ENCODE peak calls at places on chromosomes 6 and 20, in four cellular contexts. One of them, this sample, is unnamed.

GRCh38 chr6:8785223-8785622 is 349.9 kb upstream of the SLC35B3 start:
- DNase-seq in transverse colon: no peak
- DNase-seq in H1: no peak
- DNase-seq in K562: no peak
- DNase-seq in this sample: no peak

GRCh38 chr20:7094438-7094997 is 327.0 kb downstream of the BMP2 start:
- DNase-seq in H1: peak; percentile 63
- DNase-seq in transverse colon: peak; percentile 41
- DNase-seq in K562: peak; percentile 36
- DNase-seq in this sample: no peak

GRCh38 chr20:58308680-58309527 is 611 bp upstream of the RAB22A start:
- DNase-seq in transverse colon: peak; percentile 48
- DNase-seq in H1: peak; percentile 82
- DNase-seq in K562: peak; percentile 83
- DNase-seq in this sample: peak; percentile 96

GRCh38 chr6:116557863-116558262 is 4.3 kb downstream of the CALHM4 start:
- DNase-seq in transverse colon: no peak
- DNase-seq in K562: no peak
- DNase-seq in H1: no peak
- DNase-seq in this sample: no peak

GRCh38 chr6:154555075-154555677 is 44.7 kb upstream of the CNKSR3 start:
- DNase-seq in K562: no peak
- DNase-seq in H1: no peak
- DNase-seq in transverse colon: peak; percentile 24
- DNase-seq in this sample: no peak

GRCh38 chr6:15453622-15454021 is 207.8 kb downstream of the JARID2 start:
- DNase-seq in transverse colon: no peak
- DNase-seq in K562: no peak
- DNase-seq in H1: no peak
- DNase-seq in this sample: no peak

GRCh38 chr6:11111769-11112437 is 378 bp upstream of the ERVFRD-1 start:
- DNase-seq in transverse colon: no peak
- DNase-seq in K562: peak; percentile 46
- DNase-seq in H1: peak; percentile 37
- DNase-seq in this sample: no peak

GRCh38 chr6:158799051-158799792 is 19.9 kb downstream of the EZR start:
- DNase-seq in H1: no peak
- DNase-seq in K562: no peak
- DNase-seq in transverse colon: peak; percentile 59
- DNase-seq in this sample: no peak

GRCh38 chr6:72953901-72954494 is 271.3 kb downstream of the KHDC1L start:
- DNase-seq in H1: no peak
- DNase-seq in transverse colon: no peak
- DNase-seq in K562: no peak
- DNase-seq in this sample: no peak

GRCh38 chr6:83167726-83168278 is 25.3 kb downstream of the PGM3 start:
- DNase-seq in transverse colon: no peak
- DNase-seq in K562: no peak
- DNase-seq in H1: no peak
- DNase-seq in this sample: no peak

GRCh38 chr20:6055981-6056569 is 2.2 kb upstream of the LRRN4 start:
- DNase-seq in K562: no peak
- DNase-seq in H1: peak; percentile 23
- DNase-seq in transverse colon: no peak
- DNase-seq in this sample: no peak

GRCh38 chr6:159966339-159966738 is 2.5 kb upstream of the IGF2R start:
- DNase-seq in K562: peak; percentile 46
- DNase-seq in transverse colon: no peak
- DNase-seq in H1: peak; percentile 1
- DNase-seq in this sample: no peak

GRCh38 chr6:16332175-16332542 is 93.8 kb downstream of the GMPR start:
- DNase-seq in transverse colon: peak; percentile 87
- DNase-seq in H1: peak; percentile 91
- DNase-seq in K562: peak; percentile 91
- DNase-seq in this sample: peak; percentile 91

GRCh38 chr6:5073992-5074391 is 11.1 kb upstream of the PPP1R3G start:
- DNase-seq in K562: no peak
- DNase-seq in H1: no peak
- DNase-seq in transverse colon: no peak
- DNase-seq in this sample: no peak

GRCh38 chr6:21595951-21596378 is 2.4 kb downstream of the SOX4 start:
- DNase-seq in K562: no peak
- DNase-seq in H1: no peak
- DNase-seq in transverse colon: peak; percentile 23
- DNase-seq in this sample: no peak

GRCh38 chr6:80003841-80004198 is 629 bp upstream of the TTK start:
- DNase-seq in K562: no peak
- DNase-seq in transverse colon: peak; percentile 24
- DNase-seq in H1: peak; percentile 55
- DNase-seq in this sample: peak; percentile 79

GRCh38 chr6:158536891-158537798 is 22.7 kb upstream of the TMEM181 start:
- DNase-seq in transverse colon: peak; percentile 19
- DNase-seq in K562: peak; percentile 73
- DNase-seq in H1: peak; percentile 88
- DNase-seq in this sample: no peak

GRCh38 chr6:252775-253526 is 39.3 kb upstream of the DUSP22 start:
- DNase-seq in transverse colon: no peak
- DNase-seq in H1: no peak
- DNase-seq in K562: no peak
- DNase-seq in this sample: no peak

GRCh38 chr6:7762758-7763157 is 36.9 kb downstream of the BMP6 start:
- DNase-seq in K562: no peak
- DNase-seq in transverse colon: no peak
- DNase-seq in H1: no peak
- DNase-seq in this sample: no peak

GRCh38 chr6:158416841-158417759 is 104.8 kb downstream of the TULP4 start:
- DNase-seq in H1: no peak
- DNase-seq in K562: no peak
- DNase-seq in transverse colon: no peak
- DNase-seq in this sample: no peak

GRCh38 chr20:24985802-24986201 is 6.7 kb downstream of the APMAP start:
- DNase-seq in transverse colon: peak; percentile 34
- DNase-seq in K562: no peak
- DNase-seq in H1: no peak
- DNase-seq in this sample: peak; percentile 59

GRCh38 chr6:17725083-17725482 is 18.4 kb upstream of the NUP153 start:
- DNase-seq in K562: peak; percentile 57
- DNase-seq in H1: peak; percentile 69
- DNase-seq in transverse colon: peak; percentile 21
- DNase-seq in this sample: no peak

GRCh38 chr20:21191839-21192238 is 66.0 kb downstream of the KIZ start:
- DNase-seq in transverse colon: no peak
- DNase-seq in K562: no peak
- DNase-seq in H1: peak; percentile 64
- DNase-seq in this sample: no peak

GRCh38 chr20:32764000-32764960 is 2.1 kb downstream of the DNMT3B start:
- DNase-seq in transverse colon: no peak
- DNase-seq in K562: peak; percentile 67
- DNase-seq in H1: peak; percentile 80
- DNase-seq in this sample: no peak

GRCh38 chr6:66340736-66341135 is 633.7 kb upstream of the EYS start:
- DNase-seq in H1: no peak
- DNase-seq in transverse colon: no peak
- DNase-seq in K562: no peak
- DNase-seq in this sample: no peak

GRCh38 chr6:62626661-62627060 is 340.6 kb upstream of the KHDRBS2 start:
- DNase-seq in H1: no peak
- DNase-seq in K562: no peak
- DNase-seq in transverse colon: no peak
- DNase-seq in this sample: no peak

GRCh38 chr6:38012573-38012972 is 193.0 kb downstream of the ZFAND3 start:
- DNase-seq in H1: peak; percentile 48
- DNase-seq in transverse colon: no peak
- DNase-seq in K562: peak; percentile 42
- DNase-seq in this sample: no peak

GRCh38 chr20:40493071-40493470 is 196.0 kb downstream of the MAFB start:
- DNase-seq in H1: no peak
- DNase-seq in K562: no peak
- DNase-seq in transverse colon: peak; percentile 15
- DNase-seq in this sample: no peak

GRCh38 chr20:38828514-38829295 is 23.2 kb downstream of the PPP1R16B start:
- DNase-seq in H1: no peak
- DNase-seq in K562: no peak
- DNase-seq in transverse colon: no peak
- DNase-seq in this sample: no peak

GRCh38 chr20:40049838-40050237 is 639.2 kb downstream of the MAFB start:
- DNase-seq in K562: no peak
- DNase-seq in H1: no peak
- DNase-seq in transverse colon: no peak
- DNase-seq in this sample: no peak

GRCh38 chr6:119310486-119311036 is 39.0 kb downstream of the MAN1A1 start:
- DNase-seq in H1: no peak
- DNase-seq in K562: no peak
- DNase-seq in transverse colon: no peak
- DNase-seq in this sample: no peak

GRCh38 chr20:32134026-32134425 is 24.5 kb downstream of the TM9SF4 start:
- DNase-seq in H1: no peak
- DNase-seq in transverse colon: no peak
- DNase-seq in K562: no peak
- DNase-seq in this sample: no peak

GRCh38 chr20:50399917-50400704 is 110.1 kb upstream of the PTPN1 start:
- DNase-seq in K562: no peak
- DNase-seq in transverse colon: no peak
- DNase-seq in H1: no peak
- DNase-seq in this sample: no peak

GRCh38 chr6:134753001-134753400 is 196.9 kb downstream of the ALDH8A1 start:
- DNase-seq in transverse colon: no peak
- DNase-seq in K562: no peak
- DNase-seq in H1: no peak
- DNase-seq in this sample: no peak

DNA sequence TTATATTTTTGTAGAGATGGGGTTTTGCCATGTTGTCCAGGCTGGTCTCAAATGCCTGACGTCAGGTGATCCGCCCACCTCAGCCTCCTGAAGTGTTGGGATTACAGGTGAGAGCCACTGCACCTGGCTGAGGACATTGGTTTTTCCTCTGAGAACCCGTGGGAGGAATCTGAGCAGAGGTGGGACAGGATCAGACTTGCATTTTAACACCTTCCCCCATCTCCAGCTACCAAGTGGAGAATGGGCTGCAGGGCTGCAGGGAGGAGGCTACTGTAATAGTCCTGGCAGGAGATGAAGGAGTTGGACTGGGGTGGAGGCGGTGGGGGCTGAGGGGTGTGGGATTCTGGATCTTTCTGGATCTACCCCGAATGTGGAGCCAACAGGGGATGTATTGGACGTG is 24.5 kb downstream of the FAM110A start:
- DNase-seq in K562: no peak
- DNase-seq in transverse colon: no peak
- DNase-seq in H1: no peak
- DNase-seq in this sample: no peak
- TF ChIP-seq CTCF in K562: no peak
- TF ChIP-seq CTCF in transverse colon: no peak
- TF ChIP-seq CTCF in H1: no peak
- TF ChIP-seq CTCF in this sample: no peak

DNA sequence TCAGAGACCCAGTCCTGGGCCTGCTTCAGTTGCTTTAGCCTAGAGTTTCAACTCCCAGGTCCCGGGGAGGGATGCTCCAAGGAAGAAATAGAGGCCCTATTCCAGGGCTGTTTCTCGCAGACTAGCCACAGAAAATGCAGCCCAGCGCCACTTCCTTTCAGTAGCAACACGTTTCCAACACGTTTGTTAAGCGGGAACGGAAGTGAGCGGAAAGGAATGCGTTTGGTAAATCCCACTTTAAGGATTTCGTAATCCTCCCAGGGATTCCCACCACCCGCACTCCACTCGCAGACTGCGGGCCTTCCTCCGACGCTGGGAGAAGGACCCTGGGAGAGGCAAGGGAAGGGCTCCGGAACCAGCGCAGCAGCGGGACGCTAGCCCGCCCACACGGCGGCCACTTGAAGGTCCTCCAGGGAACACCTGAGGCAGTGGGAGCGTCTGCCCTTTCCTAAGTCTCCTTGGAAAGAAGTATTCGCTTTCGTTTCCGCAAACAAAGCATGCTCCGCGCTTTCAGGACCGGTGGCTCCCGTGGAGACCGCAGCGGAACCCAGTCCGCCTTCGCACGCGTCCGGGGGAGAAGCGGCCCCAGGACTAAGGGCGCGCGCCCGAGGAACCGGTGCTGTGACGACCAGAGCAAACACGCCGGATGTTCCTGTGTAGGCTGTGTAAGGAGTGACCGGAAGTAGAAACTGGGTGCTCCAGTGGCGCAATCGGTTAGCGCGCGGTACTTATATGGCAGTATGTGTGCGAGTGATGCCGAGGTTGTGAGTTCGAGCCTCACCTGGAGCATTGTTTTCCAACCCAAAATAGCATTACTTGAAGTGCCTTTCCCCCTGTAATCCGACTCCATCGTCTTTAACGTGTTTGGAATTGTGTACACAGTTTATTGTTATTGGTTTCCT is 227.6 kb upstream of the PRSS16 start:
- DNase-seq in transverse colon: peak; percentile 81
- DNase-seq in K562: peak; percentile 94
- DNase-seq in H1: peak; percentile 92
- DNase-seq in this sample: peak; percentile 84
- TF ChIP-seq POLR2AphosphoS5 in transverse colon: peak; percentile 66
- TF ChIP-seq POLR2AphosphoS5 in K562: peak; percentile 94
- TF ChIP-seq POLR2AphosphoS5 in H1: peak; percentile 93
- TF ChIP-seq POLR2AphosphoS5 in this sample: peak; percentile 86

DNA sequence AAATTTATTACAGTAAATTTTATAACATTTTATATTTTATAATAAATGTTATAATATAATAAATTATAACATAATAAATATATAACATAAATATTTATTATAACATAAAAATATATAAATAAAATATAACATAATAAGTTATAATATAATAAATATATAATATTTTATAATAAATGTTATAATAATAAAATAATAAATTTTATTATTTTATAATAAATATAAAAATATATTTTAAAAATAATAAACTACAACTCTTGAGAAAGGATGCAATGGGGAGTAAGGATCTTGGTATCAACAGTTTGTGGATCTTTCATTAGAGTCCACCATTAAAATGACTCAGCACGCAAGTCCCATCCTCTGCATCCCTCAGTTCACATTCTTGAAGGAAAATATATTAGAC is 312.6 kb downstream of the MEI4 start:
- DNase-seq in transverse colon: no peak
- DNase-seq in K562: no peak
- DNase-seq in H1: no peak
- DNase-seq in this sample: no peak
- H3K9me3 ChIP-seq in transverse colon: peaks cover 13% of the 10 kb centered on the region
- H3K9me3 ChIP-seq in K562: peaks cover 2% of the 10 kb centered on the region
- H3K9me3 ChIP-seq in H1: peaks cover 14% of the 10 kb centered on the region
- H3K9me3 ChIP-seq in this sample: peaks cover 43% of the 10 kb centered on the region

DNA sequence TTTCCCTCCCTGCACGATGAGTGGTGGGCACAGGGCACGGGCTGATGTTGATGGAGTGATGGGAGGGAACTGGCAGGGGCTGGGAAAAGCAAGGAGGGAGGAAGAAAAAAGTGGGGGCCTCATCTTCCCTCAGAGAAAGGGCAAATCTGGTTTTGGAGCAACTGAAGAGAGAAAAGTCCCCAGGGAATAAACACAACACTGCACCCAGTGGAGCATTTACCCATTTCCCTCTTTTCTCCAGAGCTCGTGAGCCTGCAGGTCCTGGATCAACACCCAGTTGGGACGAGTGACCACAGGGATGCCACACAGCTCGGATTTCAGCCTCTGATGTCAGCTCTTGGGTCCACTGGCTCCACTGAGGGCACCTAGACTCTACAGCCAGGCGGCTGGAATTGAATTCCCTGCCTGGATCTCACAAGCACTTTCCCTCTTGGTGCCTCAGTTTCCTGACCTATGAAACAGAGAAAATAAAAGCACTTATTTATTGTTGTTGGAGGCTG is 11.4 kb downstream of the MICA start:
- DNase-seq in transverse colon: no peak
- DNase-seq in K562: no peak
- DNase-seq in H1: peak; percentile 19
- DNase-seq in this sample: no peak
- TF ChIP-seq CTCF in transverse colon: no peak
- TF ChIP-seq CTCF in K562: no peak
- TF ChIP-seq CTCF in H1: no peak
- TF ChIP-seq CTCF in this sample: no peak